ENCODE peak calls at places on chromosomes 4 and X, in five cellular contexts. I is DND-41; F is PC-3; Z is naive thymus-derived CD4-positive, alpha-beta T cell; H is fibroblast of mammary gland. U is an unnamed sample.
A peak's percentile ranks its signal among the peaks of the same experiment; 100 is the strongest.

GRCh38 chrX:53481816-53482485 is 47.8 kb upstream of the HSD17B10 start:
- DNase-seq in I (peak; percentile 64), F (peak; percentile 81), Z (peak; percentile 35), H (peak; percentile 73), U (peak; percentile 24)

GRCh38 chr4:142817442-142817841 is 28.7 kb downstream of the INPP4B start:
- DNase-seq in H (peak; percentile 96), F (peak; percentile 97), I (peak; percentile 78), Z (peak; percentile 13), U (no peak)

GRCh38 chr4:48665555-48666186 is 114.4 kb downstream of the FRYL start:
- DNase-seq in H (peak; percentile 15), Z (no peak), F (peak; percentile 73), I (no peak), U (no peak)

GRCh38 chr4:105137460-105137859 is 9.2 kb upstream of the TET2 start:
- DNase-seq in H (no peak), Z (no peak), F (no peak), I (no peak), U (no peak)

GRCh38 chr4:69523385-69524132 is 27.9 kb upstream of the UGT2B4 start:
- DNase-seq in F (no peak), H (no peak), I (no peak), Z (no peak), U (no peak)

GRCh38 chrX:134423606-134424005 is 36.4 kb upstream of the HPRT1 start:
- DNase-seq in I (no peak), F (peak; percentile 49), H (peak; percentile 50), Z (no peak), U (no peak)

GRCh38 chrX:154123241-154124219 is 20.5 kb upstream of the OPN1LW start:
- DNase-seq in H (no peak), F (peak; percentile 30), Z (no peak), I (no peak), U (peak; percentile 19)

GRCh38 chr4:189033801-189034347 is 894.6 kb downstream of the TRIML1 start:
- DNase-seq in I (no peak), H (no peak), F (no peak), Z (no peak), U (no peak)

GRCh38 chrX:97039363-97040029 is 155.8 kb downstream of the RPA4 start:
- DNase-seq in F (peak; percentile 40), Z (no peak), I (no peak), H (peak; percentile 53), U (no peak)

GRCh38 chr4:6018331-6018730 is at the start of gene C4orf50:
- DNase-seq in Z (no peak), H (no peak), I (no peak), F (no peak), U (no peak)

GRCh38 chr4:161828061-161828460 is 335.7 kb downstream of the FSTL5 start:
- DNase-seq in H (no peak), I (no peak), F (no peak), Z (no peak), U (no peak)

GRCh38 chr4:176001171-176002006 is 64.3 kb upstream of the WDR17 start:
- DNase-seq in I (no peak), F (no peak), H (peak; percentile 20), Z (no peak), U (no peak)

GRCh38 chr4:179893967-179894590 is 2349.1 kb upstream of the TENM3 start:
- DNase-seq in H (no peak), F (no peak), I (no peak), Z (no peak), U (no peak)

GRCh38 chr4:167943872-167944505 is 148.3 kb upstream of the ANXA10 start:
- DNase-seq in F (peak; percentile 51), Z (no peak), H (peak; percentile 9), I (no peak), U (no peak)

GRCh38 chr4:76830612-76831474 is 67.1 kb downstream of the SOWAHB start:
- DNase-seq in Z (no peak), H (peak; percentile 81), F (peak; percentile 80), I (no peak), U (no peak)

GRCh38 chrX:72568406-72569092 is 4.1 kb downstream of the HDAC8 start:
- DNase-seq in I (no peak), Z (no peak), F (peak; percentile 83), H (peak; percentile 71), U (no peak)

GRCh38 chrX:116204947-116205346 is 34.4 kb downstream of the AGTR2 start:
- DNase-seq in H (peak; percentile 26), Z (no peak), I (no peak), F (peak; percentile 65), U (no peak)

GRCh38 chr4:52376107-52376704 is 282.9 kb downstream of the USP46 start:
- DNase-seq in F (peak; percentile 77), I (peak; percentile 29), H (peak; percentile 66), Z (peak; percentile 25), U (peak; percentile 21)

GRCh38 chr4:15434086-15434485 is 6.3 kb downstream of the C1QTNF7 start:
- DNase-seq in Z (no peak), I (no peak), H (peak; percentile 71), F (no peak), U (no peak)

GRCh38 chr4:161256716-161257115 is 907.1 kb downstream of the FSTL5 start:
- DNase-seq in I (no peak), Z (no peak), F (peak; percentile 46), H (no peak), U (no peak)

GRCh38 chrX:37640142-37640541 is 45.4 kb upstream of the XK start:
- DNase-seq in Z (no peak), I (no peak), H (no peak), F (no peak), U (no peak)

GRCh38 chr4:54998991-54999390 is 126.4 kb downstream of the KDR start:
- DNase-seq in H (peak; percentile 59), F (peak; percentile 55), Z (no peak), I (no peak), U (no peak)

GRCh38 chr4:115687356-115687755 is 573.9 kb upstream of the NDST4 start:
- DNase-seq in F (no peak), I (no peak), H (no peak), Z (no peak), U (no peak)

GRCh38 chrX:153520286-153520917 is 3.0 kb downstream of the ATP2B3 start:
- DNase-seq in I (no peak), H (no peak), Z (no peak), F (no peak), U (no peak)

GRCh38 chrX:9467181-9467580 is 2.3 kb downstream of the TBL1X start:
- DNase-seq in Z (no peak), F (no peak), H (no peak), I (no peak), U (no peak)

GRCh38 chr4:16496501-16496900 is 270.2 kb upstream of the TAPT1 start:
- DNase-seq in Z (no peak), H (peak; percentile 70), F (peak; percentile 67), I (no peak), U (no peak)

GRCh38 chr4:6781113-6781512 is 1.4 kb upstream of the KIAA0232 start:
- DNase-seq in I (no peak), F (no peak), Z (no peak), H (no peak), U (no peak)

GRCh38 chr4:10917475-10918103 is 233.0 kb upstream of the CLNK start:
- DNase-seq in F (no peak), Z (no peak), H (peak; percentile 12), I (no peak), U (no peak)

GRCh38 chr4:52259978-52260377 is 208.9 kb downstream of the SPATA18 start:
- DNase-seq in F (no peak), H (no peak), I (no peak), Z (no peak), U (no peak)

GRCh38 chr4:1608821-1609500 is 75.2 kb downstream of the FAM53A start:
- DNase-seq in F (no peak), H (no peak), I (no peak), Z (no peak), U (no peak)

GRCh38 chr4:74969507-74970474 is 36.9 kb downstream of the PARM1 start:
- DNase-seq in H (peak; percentile 5), Z (no peak), I (no peak), F (no peak), U (no peak)
- H3K4me3 ChIP-seq in H (no peak overlapping the region), Z (no peak overlapping the region), I (no peak overlapping the region), F (no peak overlapping the region), U (no peak overlapping the region)

GRCh38 chr4:159267023-159267939 is 164.4 kb downstream of the RAPGEF2 start:
- DNase-seq in I (no peak), H (no peak), Z (no peak), F (no peak), U (no peak)
- H3K4me3 ChIP-seq in I (no peak overlapping the region), H (peak overlapping the region; percentile 5), Z (no peak overlapping the region), F (no peak overlapping the region), U (no peak overlapping the region)

GRCh38 chr4:26281876-26282275 is 38.9 kb upstream of the RBPJ start:
- DNase-seq in F (peak; percentile 46), Z (no peak), I (no peak), H (no peak), U (no peak)
- H3K4me3 ChIP-seq in F (no peak overlapping the region), Z (no peak overlapping the region), I (no peak overlapping the region), H (no peak overlapping the region), U (no peak overlapping the region)

DNA sequence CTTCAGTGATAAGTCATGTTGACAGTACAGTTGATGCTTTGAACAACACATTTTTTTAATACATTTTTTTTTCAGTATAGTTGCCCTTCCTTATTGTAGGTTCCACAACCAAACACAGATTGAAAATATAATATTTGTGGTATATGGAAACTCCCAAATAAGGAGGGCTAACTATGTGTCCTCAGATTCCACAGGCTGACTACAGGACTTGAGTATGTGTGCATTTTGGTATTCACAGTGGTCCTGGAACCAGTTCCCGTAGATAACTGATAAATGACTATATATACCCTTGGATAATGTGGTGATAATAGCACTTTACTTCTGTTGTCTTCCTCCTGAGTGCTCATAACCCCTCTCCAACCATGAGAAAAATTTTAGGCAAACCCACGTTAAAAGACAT is 111.6 kb upstream of the NUDT6 start:
- DNase-seq in H (no peak), Z (no peak), F (no peak), I (no peak), U (no peak)
- H3K4me3 ChIP-seq in H (no peak overlapping the region), Z (no peak overlapping the region), F (no peak overlapping the region), I (no peak overlapping the region), U (no peak overlapping the region)

GRCh38 chrX:17592117-17592516 is 145.2 kb upstream of the SCML1 start:
- DNase-seq in F (peak; percentile 17), Z (no peak), I (no peak), H (peak; percentile 53), U (no peak)
- H3K4me3 ChIP-seq in F (peak overlapping the region; percentile 51), Z (no peak overlapping the region), I (no peak overlapping the region), H (no peak overlapping the region), U (no peak overlapping the region)

GRCh38 chrX:2391869-2392606 is 108.7 kb downstream of the DHRSX start:
- DNase-seq in F (peak; percentile 93), H (peak; percentile 80), Z (no peak), I (no peak), U (no peak)
- H3K4me3 ChIP-seq in F (no peak overlapping the region), H (no peak overlapping the region), Z (no peak overlapping the region), I (no peak overlapping the region), U (no peak overlapping the region)

DNA sequence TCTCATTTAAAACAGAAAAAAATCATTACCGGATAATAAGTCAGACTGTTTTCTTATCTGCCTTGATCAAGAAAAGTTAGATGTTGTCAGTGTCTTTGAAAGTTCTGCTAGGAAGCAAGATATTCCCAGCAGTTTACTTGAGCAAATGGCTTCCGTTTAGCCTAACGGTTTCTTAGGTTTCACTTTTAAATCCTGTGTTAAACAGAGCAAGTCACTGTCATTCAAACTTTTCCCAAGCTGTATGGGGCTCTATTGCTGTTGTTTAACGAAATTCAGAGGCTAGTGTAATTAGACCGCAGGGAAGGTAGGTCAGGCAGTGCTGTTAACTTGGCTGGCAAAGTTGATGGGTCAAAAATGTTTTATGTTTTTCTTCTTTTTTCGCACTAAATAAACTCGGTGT is 80.3 kb upstream of the NEIL3 start:
- DNase-seq in I (peak; percentile 43), F (no peak), Z (no peak), H (peak; percentile 21), U (no peak)
- H3K4me3 ChIP-seq in I (peak overlapping the region; percentile 52), F (peak overlapping the region; percentile 43), Z (peak overlapping the region; percentile 4), H (peak overlapping the region; percentile 33), U (no peak overlapping the region)